ENCODE peak calls at places on chromosomes 2 and 18, in four cellular contexts. One of them, this sample, is unnamed.

GRCh38 chr2:38074775-38075435 is 1.0 kb downstream of the CYP1B1 start:
- DNase-seq in A673: no peak
- DNase-seq in fibroblast of lung: peak; percentile 73
- DNase-seq in GM23338: peak; percentile 66
- DNase-seq in this sample: no peak

GRCh38 chr18:65298422-65298821 is 452.4 kb upstream of the CDH7 start:
- DNase-seq in A673: no peak
- DNase-seq in fibroblast of lung: no peak
- DNase-seq in GM23338: no peak
- DNase-seq in this sample: no peak

GRCh38 chr18:13570856-13571495 is 155.4 kb downstream of the FAM210A start:
- DNase-seq in A673: no peak
- DNase-seq in fibroblast of lung: peak; percentile 68
- DNase-seq in GM23338: no peak
- DNase-seq in this sample: no peak

GRCh38 chr2:26356771-26357170 is 10.2 kb upstream of the ADGRF3 start:
- DNase-seq in A673: no peak
- DNase-seq in fibroblast of lung: peak; percentile 40
- DNase-seq in GM23338: no peak
- DNase-seq in this sample: no peak

GRCh38 chr18:23710068-23710527 is 20.8 kb downstream of the LAMA3 start:
- DNase-seq in A673: no peak
- DNase-seq in fibroblast of lung: peak; percentile 98
- DNase-seq in GM23338: peak; percentile 34
- DNase-seq in this sample: peak; percentile 52

GRCh38 chr2:24049485-24050021 is at the start of gene FKBP1B:
- DNase-seq in A673: peak; percentile 47
- DNase-seq in fibroblast of lung: peak; percentile 66
- DNase-seq in GM23338: peak; percentile 91
- DNase-seq in this sample: no peak

GRCh38 chr2:226378733-226379132 is 420.9 kb downstream of the IRS1 start:
- DNase-seq in A673: no peak
- DNase-seq in fibroblast of lung: peak; percentile 55
- DNase-seq in GM23338: no peak
- DNase-seq in this sample: no peak

GRCh38 chr2:106306396-106306795 is 112.3 kb upstream of the UXS1 start:
- DNase-seq in A673: no peak
- DNase-seq in fibroblast of lung: no peak
- DNase-seq in GM23338: no peak
- DNase-seq in this sample: no peak

DNA sequence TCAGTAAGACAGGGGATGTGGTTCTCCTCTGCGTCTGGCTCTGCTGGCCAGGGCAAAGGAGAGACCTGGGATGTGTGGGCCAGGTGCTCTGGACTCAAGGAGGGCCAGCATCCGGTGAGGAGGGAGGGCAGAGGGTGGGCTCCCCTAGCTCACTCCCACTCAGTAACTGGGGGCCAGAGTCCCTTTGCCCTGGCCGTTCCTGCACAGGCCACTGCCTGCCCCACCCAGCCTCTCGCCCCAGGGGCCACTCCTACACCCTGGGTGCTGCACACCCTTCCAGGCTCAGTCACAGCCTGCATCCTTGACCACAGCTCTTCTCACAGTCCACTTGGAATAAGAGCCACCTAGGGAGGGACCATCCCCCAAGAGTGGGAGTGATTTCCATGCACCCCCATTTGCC is 41.0 kb downstream of the SNED1 start:
- DNase-seq in A673: no peak
- DNase-seq in fibroblast of lung: no peak
- DNase-seq in GM23338: no peak
- DNase-seq in this sample: no peak
- H3K4me1 ChIP-seq in A673: no peaks in the 10 kb centered on the region
- H3K4me1 ChIP-seq in fibroblast of lung: no peaks in the 10 kb centered on the region
- H3K4me1 ChIP-seq in GM23338: peaks cover 8% of the 10 kb centered on the region
- H3K4me1 ChIP-seq in this sample: peaks cover 8% of the 10 kb centered on the region

DNA sequence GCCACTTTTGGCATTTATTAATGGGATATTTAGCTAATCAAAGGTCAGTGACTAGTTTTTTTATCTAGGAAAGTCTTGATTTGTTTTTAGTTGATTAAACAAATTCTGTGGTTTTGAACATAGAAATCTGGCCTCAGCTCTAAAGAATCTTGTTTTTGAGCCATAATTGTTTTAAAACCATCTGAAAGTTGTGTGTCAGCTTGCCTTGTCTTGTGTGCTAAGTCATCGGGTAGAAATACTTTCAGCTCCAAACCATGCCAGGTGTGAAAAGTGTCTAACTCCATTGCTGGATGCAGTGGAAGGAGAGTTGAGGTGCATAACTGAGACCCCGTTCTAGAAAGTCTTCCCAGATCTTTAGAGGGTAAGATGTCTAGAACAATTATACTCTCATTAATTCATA is 22.7 kb downstream of the FARP2 start:
- DNase-seq in A673: no peak
- DNase-seq in fibroblast of lung: peak; percentile 27
- DNase-seq in GM23338: no peak
- DNase-seq in this sample: no peak
- H3K4me1 ChIP-seq in A673: no peaks in the 10 kb centered on the region
- H3K4me1 ChIP-seq in fibroblast of lung: peaks cover 10% of the 10 kb centered on the region
- H3K4me1 ChIP-seq in GM23338: no peaks in the 10 kb centered on the region
- H3K4me1 ChIP-seq in this sample: peaks cover 20% of the 10 kb centered on the region

GRCh38 chr2:167335627-167336026 is 447.3 kb downstream of the XIRP2 start:
- DNase-seq in A673: peak; percentile 25
- DNase-seq in fibroblast of lung: peak; percentile 78
- DNase-seq in GM23338: no peak
- DNase-seq in this sample: no peak
- H3K4me1 ChIP-seq in A673: peaks cover 36% of the 10 kb centered on the region
- H3K4me1 ChIP-seq in fibroblast of lung: no peaks in the 10 kb centered on the region
- H3K4me1 ChIP-seq in GM23338: peaks cover 71% of the 10 kb centered on the region
- H3K4me1 ChIP-seq in this sample: no peaks in the 10 kb centered on the region

GRCh38 chr2:205141381-205141780 is 540.9 kb upstream of the NRP2 start:
- DNase-seq in A673: no peak
- DNase-seq in fibroblast of lung: no peak
- DNase-seq in GM23338: no peak
- DNase-seq in this sample: no peak
- H3K4me1 ChIP-seq in A673: no peaks in the 10 kb centered on the region
- H3K4me1 ChIP-seq in fibroblast of lung: no peaks in the 10 kb centered on the region
- H3K4me1 ChIP-seq in GM23338: peaks cover 41% of the 10 kb centered on the region
- H3K4me1 ChIP-seq in this sample: no peaks in the 10 kb centered on the region

GRCh38 chr2:74417763-74418162 is 3.7 kb downstream of the C2orf81 start:
- DNase-seq in A673: no peak
- DNase-seq in fibroblast of lung: no peak
- DNase-seq in GM23338: no peak
- DNase-seq in this sample: no peak
- H3K4me1 ChIP-seq in A673: peaks cover 4% of the 10 kb centered on the region
- H3K4me1 ChIP-seq in fibroblast of lung: peaks cover 11% of the 10 kb centered on the region
- H3K4me1 ChIP-seq in GM23338: peaks cover 16% of the 10 kb centered on the region
- H3K4me1 ChIP-seq in this sample: peaks cover 24% of the 10 kb centered on the region

GRCh38 chr2:3460161-3460560 is 59.2 kb downstream of the ADI1 start:
- DNase-seq in A673: no peak
- DNase-seq in fibroblast of lung: no peak
- DNase-seq in GM23338: no peak
- DNase-seq in this sample: no peak
- H3K4me1 ChIP-seq in A673: peaks cover 12% of the 10 kb centered on the region
- H3K4me1 ChIP-seq in fibroblast of lung: peaks cover 1% of the 10 kb centered on the region
- H3K4me1 ChIP-seq in GM23338: no peaks in the 10 kb centered on the region
- H3K4me1 ChIP-seq in this sample: no peaks in the 10 kb centered on the region